ENCODE peak calls at places on chromosomes 12 and 14, in four cellular contexts. One of them, this sample, is unnamed.

GRCh38 chr14:75274899-75275569 is 3.6 kb upstream of the FOS start:
- DNase-seq in prostate gland: no peak
- DNase-seq in HepG2: no peak
- DNase-seq in transverse colon: peak
- DNase-seq in this sample: peak

GRCh38 chr12:57461326-57461903 is 1.8 kb downstream of the GLI1 start:
- DNase-seq in transverse colon: peak
- DNase-seq in HepG2: no peak
- DNase-seq in prostate gland: peak
- DNase-seq in this sample: peak

GRCh38 chr12:122994140-122994675 is 13.7 kb downstream of the ARL6IP4 start:
- DNase-seq in transverse colon: no peak
- DNase-seq in HepG2: no peak
- DNase-seq in prostate gland: no peak
- DNase-seq in this sample: no peak

GRCh38 chr14:95305145-95305544 is 14.6 kb downstream of the CLMN start:
- DNase-seq in transverse colon: no peak
- DNase-seq in HepG2: no peak
- DNase-seq in prostate gland: no peak
- DNase-seq in this sample: no peak

GRCh38 chr14:104591506-104592291 is 12.1 kb downstream of the C14orf180 start:
- DNase-seq in transverse colon: no peak
- DNase-seq in HepG2: no peak
- DNase-seq in prostate gland: no peak
- DNase-seq in this sample: no peak

GRCh38 chr14:100904307-100905019 is 941 bp upstream of the RTL1 start:
- DNase-seq in prostate gland: no peak
- DNase-seq in transverse colon: no peak
- DNase-seq in HepG2: no peak
- DNase-seq in this sample: no peak

GRCh38 chr12:13530966-13531365 is 334.4 kb downstream of the EMP1 start:
- DNase-seq in HepG2: no peak
- DNase-seq in transverse colon: peak
- DNase-seq in prostate gland: no peak
- DNase-seq in this sample: no peak

GRCh38 chr12:3821441-3821840 is 51.8 kb downstream of the PARP11 start:
- DNase-seq in transverse colon: no peak
- DNase-seq in HepG2: no peak
- DNase-seq in prostate gland: peak
- DNase-seq in this sample: no peak

GRCh38 chr12:108218911-108219310 is 89.8 kb downstream of the WSCD2 start:
- DNase-seq in transverse colon: no peak
- DNase-seq in prostate gland: no peak
- DNase-seq in HepG2: no peak
- DNase-seq in this sample: no peak

GRCh38 chr14:90483117-90483516 is 86.3 kb downstream of the CALM1 start:
- DNase-seq in prostate gland: no peak
- DNase-seq in transverse colon: no peak
- DNase-seq in HepG2: no peak
- DNase-seq in this sample: no peak

GRCh38 chr14:104107611-104108569 is 22.4 kb downstream of the ASPG start:
- DNase-seq in transverse colon: peak
- DNase-seq in HepG2: no peak
- DNase-seq in prostate gland: no peak
- DNase-seq in this sample: peak

GRCh38 chr14:76267322-76268012 is 108.5 kb upstream of the ESRRB start:
- DNase-seq in prostate gland: peak
- DNase-seq in HepG2: no peak
- DNase-seq in transverse colon: peak
- DNase-seq in this sample: no peak

GRCh38 chr12:79262938-79263337 is 398.4 kb downstream of the SYT1 start:
- DNase-seq in HepG2: no peak
- DNase-seq in prostate gland: no peak
- DNase-seq in transverse colon: no peak
- DNase-seq in this sample: no peak

GRCh38 chr14:35420036-35420811 is 15.7 kb upstream of the NFKBIA start:
- DNase-seq in transverse colon: no peak
- DNase-seq in prostate gland: no peak
- DNase-seq in HepG2: no peak
- DNase-seq in this sample: no peak

GRCh38 chr12:113167868-113168267 is 17.4 kb downstream of the DDX54 start:
- DNase-seq in prostate gland: no peak
- DNase-seq in HepG2: no peak
- DNase-seq in transverse colon: no peak
- DNase-seq in this sample: no peak

GRCh38 chr12:48691826-48692473 is 9.9 kb upstream of the KANSL2 start:
- DNase-seq in HepG2: no peak
- DNase-seq in transverse colon: no peak
- DNase-seq in prostate gland: no peak
- DNase-seq in this sample: no peak

GRCh38 chr14:72049462-72049861 is 117.2 kb downstream of the RGS6 start:
- DNase-seq in transverse colon: no peak
- DNase-seq in prostate gland: no peak
- DNase-seq in HepG2: no peak
- DNase-seq in this sample: no peak

GRCh38 chr12:6816598-6816997 is 5.0 kb upstream of the GPR162 start:
- DNase-seq in prostate gland: no peak
- DNase-seq in transverse colon: no peak
- DNase-seq in HepG2: no peak
- DNase-seq in this sample: no peak

GRCh38 chr12:125734137-125734536 is 668.9 kb downstream of the AACS start:
- DNase-seq in prostate gland: no peak
- DNase-seq in transverse colon: no peak
- DNase-seq in HepG2: no peak
- DNase-seq in this sample: no peak

GRCh38 chr14:38238332-38238731 is 17.6 kb downstream of the CLEC14A start:
- DNase-seq in prostate gland: no peak
- DNase-seq in HepG2: no peak
- DNase-seq in transverse colon: no peak
- DNase-seq in this sample: no peak

GRCh38 chr12:65123435-65124063 is 2.4 kb upstream of the WIF1 start:
- DNase-seq in prostate gland: no peak
- DNase-seq in HepG2: peak
- DNase-seq in transverse colon: no peak
- DNase-seq in this sample: no peak

GRCh38 chr12:122884091-122884826 is 11.7 kb downstream of the VPS37B start:
- DNase-seq in transverse colon: no peak
- DNase-seq in HepG2: no peak
- DNase-seq in prostate gland: no peak
- DNase-seq in this sample: no peak

GRCh38 chr14:28635387-28635786 is 131.2 kb upstream of the FOXG1 start:
- DNase-seq in HepG2: peak
- DNase-seq in transverse colon: no peak
- DNase-seq in prostate gland: no peak
- DNase-seq in this sample: no peak

GRCh38 chr14:76311410-76311758 is 64.6 kb upstream of the ESRRB start:
- DNase-seq in HepG2: no peak
- DNase-seq in transverse colon: no peak
- DNase-seq in prostate gland: no peak
- DNase-seq in this sample: no peak

GRCh38 chr12:66600805-66601392 is 78.0 kb downstream of the GRIP1 start:
- DNase-seq in HepG2: no peak
- DNase-seq in transverse colon: no peak
- DNase-seq in prostate gland: no peak
- DNase-seq in this sample: no peak

GRCh38 chr12:59080101-59080500 is 159.8 kb upstream of the LRIG3 start:
- DNase-seq in HepG2: no peak
- DNase-seq in transverse colon: no peak
- DNase-seq in prostate gland: peak
- DNase-seq in this sample: no peak

GRCh38 chr12:14886271-14886670 is 617 bp upstream of the MGP start:
- DNase-seq in transverse colon: no peak
- DNase-seq in HepG2: no peak
- DNase-seq in prostate gland: no peak
- DNase-seq in this sample: no peak

GRCh38 chr14:103067231-103067954 is 10.0 kb upstream of the CDC42BPB start:
- DNase-seq in transverse colon: peak
- DNase-seq in prostate gland: no peak
- DNase-seq in HepG2: no peak
- DNase-seq in this sample: peak

GRCh38 chr14:95198320-95198719 is 41.0 kb upstream of the DICER1 start:
- DNase-seq in transverse colon: no peak
- DNase-seq in HepG2: no peak
- DNase-seq in prostate gland: no peak
- DNase-seq in this sample: no peak

GRCh38 chr12:27583057-27583797 is 59.2 kb downstream of the PPFIBP1 start:
- DNase-seq in prostate gland: no peak
- DNase-seq in HepG2: no peak
- DNase-seq in transverse colon: no peak
- DNase-seq in this sample: no peak

GRCh38 chr14:70567791-70568190 is 32.7 kb downstream of the MED6 start:
- DNase-seq in HepG2: peak
- DNase-seq in prostate gland: no peak
- DNase-seq in transverse colon: no peak
- DNase-seq in this sample: no peak

GRCh38 chr14:101594511-101595148 is 33.3 kb downstream of the DIO3 start:
- DNase-seq in prostate gland: no peak
- DNase-seq in HepG2: no peak
- DNase-seq in transverse colon: no peak
- DNase-seq in this sample: no peak

GRCh38 chr12:34404377-34405285 is 382.3 kb downstream of the ALG10 start:
- DNase-seq in HepG2: no peak
- DNase-seq in prostate gland: peak
- DNase-seq in transverse colon: peak
- DNase-seq in this sample: peak

GRCh38 chr14:59321184-59321952 is 132.9 kb downstream of the DAAM1 start:
- DNase-seq in prostate gland: no peak
- DNase-seq in HepG2: no peak
- DNase-seq in transverse colon: no peak
- DNase-seq in this sample: no peak

GRCh38 chr12:132525011-132525832 is 35.3 kb downstream of the FBRSL1 start:
- DNase-seq in transverse colon: no peak
- DNase-seq in HepG2: no peak
- DNase-seq in prostate gland: no peak
- DNase-seq in this sample: no peak

GRCh38 chr12:132525833-132526455 is 36.0 kb downstream of the FBRSL1 start:
- DNase-seq in HepG2: no peak
- DNase-seq in transverse colon: no peak
- DNase-seq in prostate gland: no peak
- DNase-seq in this sample: no peak

GRCh38 chr12:132522586-132523380 is 32.8 kb downstream of the FBRSL1 start:
- DNase-seq in prostate gland: no peak
- DNase-seq in HepG2: no peak
- DNase-seq in transverse colon: no peak
- DNase-seq in this sample: no peak

GRCh38 chr12:132523576-132524331 is 33.8 kb downstream of the FBRSL1 start:
- DNase-seq in transverse colon: peak
- DNase-seq in prostate gland: peak
- DNase-seq in HepG2: peak
- DNase-seq in this sample: peak

DNA sequence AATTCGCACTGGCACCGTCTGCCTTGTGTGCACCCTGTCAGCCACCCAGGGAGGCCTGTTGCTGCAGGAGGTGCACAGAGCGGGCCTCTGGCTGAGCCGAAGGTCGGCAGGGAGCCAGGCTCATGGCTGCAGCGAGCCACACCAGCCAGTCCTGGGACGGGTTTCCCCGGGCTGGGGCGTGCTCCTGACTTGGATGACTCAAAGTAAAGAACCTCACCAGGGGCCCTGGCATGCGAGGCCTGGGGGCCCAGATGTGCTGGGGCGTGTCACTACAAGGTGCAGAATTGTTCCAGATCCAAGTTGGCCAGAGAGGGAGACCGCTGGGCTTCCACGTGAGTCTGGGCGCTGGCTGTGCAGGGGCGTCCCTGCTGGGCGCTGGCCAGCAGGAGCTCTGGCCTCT is 34.5 kb downstream of the FBRSL1 start:
- DNase-seq in transverse colon: no peak
- DNase-seq in HepG2: no peak
- DNase-seq in prostate gland: peak
- DNase-seq in this sample: no peak
- TF ChIP-seq POLR2AphosphoS5 in transverse colon: no peak
- TF ChIP-seq POLR2AphosphoS5 in HepG2: no peak
- TF ChIP-seq POLR2AphosphoS5 in prostate gland: peak
- TF ChIP-seq POLR2AphosphoS5 in this sample: no peak

GRCh38 chr12:105219261-105220018 is 16.5 kb downstream of the APPL2 start:
- DNase-seq in transverse colon: no peak
- DNase-seq in HepG2: no peak
- DNase-seq in prostate gland: no peak
- DNase-seq in this sample: no peak

GRCh38 chr12:105214141-105214540 is 21.8 kb downstream of the APPL2 start:
- DNase-seq in transverse colon: no peak
- DNase-seq in HepG2: no peak
- DNase-seq in prostate gland: peak
- DNase-seq in this sample: no peak

GRCh38 chr12:105218434-105218833 is 17.5 kb downstream of the APPL2 start:
- DNase-seq in HepG2: no peak
- DNase-seq in prostate gland: no peak
- DNase-seq in transverse colon: no peak
- DNase-seq in this sample: no peak

GRCh38 chr12:105212431-105212830 is 23.5 kb downstream of the APPL2 start:
- DNase-seq in prostate gland: no peak
- DNase-seq in HepG2: no peak
- DNase-seq in transverse colon: no peak
- DNase-seq in this sample: no peak

GRCh38 chr12:105214670-105215375 is 21.2 kb downstream of the APPL2 start:
- DNase-seq in prostate gland: peak
- DNase-seq in transverse colon: peak
- DNase-seq in HepG2: peak
- DNase-seq in this sample: no peak
- H3K4me3 ChIP-seq in prostate gland: no peak
- H3K4me3 ChIP-seq in transverse colon: no peak
- H3K4me3 ChIP-seq in HepG2: no peak
- H3K4me3 ChIP-seq in this sample: no peak

GRCh38 chr12:102484732-102485069 is 4.3 kb upstream of the IGF1 start:
- DNase-seq in HepG2: no peak
- DNase-seq in prostate gland: no peak
- DNase-seq in transverse colon: no peak
- DNase-seq in this sample: no peak
- TF ChIP-seq CTCF in HepG2: no peak
- TF ChIP-seq CTCF in prostate gland: no peak
- TF ChIP-seq CTCF in transverse colon: no peak
- TF ChIP-seq CTCF in this sample: no peak

DNA sequence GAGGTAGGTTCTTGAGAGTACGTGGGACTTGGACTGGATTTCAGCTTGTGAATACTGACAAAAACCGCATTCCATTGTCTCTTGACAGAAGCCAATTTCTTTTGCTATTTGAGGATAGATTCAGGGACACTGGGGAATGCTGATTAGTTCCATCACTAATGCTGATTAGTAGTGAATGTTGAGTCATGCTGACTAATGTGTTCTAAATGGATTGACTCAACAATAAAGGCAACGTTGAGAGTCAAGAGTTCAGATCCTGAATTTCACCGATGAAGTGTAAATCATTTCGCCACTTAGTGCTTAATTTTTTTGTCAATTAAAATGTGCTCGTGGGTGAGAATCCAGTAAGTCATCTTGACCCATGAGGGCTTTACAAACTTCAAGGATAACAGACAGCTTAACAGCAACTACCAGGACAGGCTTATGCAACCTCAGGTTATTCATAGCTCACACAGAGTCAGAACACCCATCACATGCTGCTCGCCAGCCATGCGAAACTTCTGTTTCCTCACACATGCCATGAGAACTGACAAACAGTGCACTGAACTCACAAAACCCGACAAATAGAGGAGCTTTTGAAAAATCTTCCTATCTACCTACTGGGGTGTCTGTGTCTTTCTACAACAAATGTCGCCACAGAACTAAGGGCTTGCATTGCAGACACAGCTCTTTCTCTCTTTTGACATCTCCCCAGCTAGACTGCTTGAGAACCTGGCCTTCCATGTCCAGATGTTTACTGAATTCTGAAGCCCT is 316.5 kb downstream of the ZFP36L1 start:
- DNase-seq in transverse colon: peak
- DNase-seq in HepG2: peak
- DNase-seq in prostate gland: no peak
- DNase-seq in this sample: peak
- TF ChIP-seq POLR2AphosphoS5 in transverse colon: peak
- TF ChIP-seq POLR2AphosphoS5 in HepG2: no peak
- TF ChIP-seq POLR2AphosphoS5 in prostate gland: no peak
- TF ChIP-seq POLR2AphosphoS5 in this sample: no peak